ENCODE peak calls at places on chromosome 17, in ten cellular contexts. D, P, K, T, M, W, U, I, Q and N are unnamed samples.
A peak's percentile ranks its signal among the peaks of the same experiment; 100 is the strongest.

GRCh38 chr17:28878981-28879380 is 18.6 kb downstream of the FLOT2 start:
- DNase-seq in W (peak; percentile 43), K (no peak), I (peak; percentile 38), T (peak; percentile 79), Q (no peak), D (no peak), P (peak; percentile 32), M (peak; percentile 36), U (no peak), N (no peak)

GRCh38 chr17:65229596-65229995 is 92.4 kb downstream of the RGS9 start:
- DNase-seq in D (no peak), T (no peak), K (no peak), I (no peak), Q (no peak), P (no peak), W (no peak), U (no peak), M (no peak), N (no peak)

GRCh38 chr17:57243171-57243622 is 13.1 kb upstream of the MSI2 start:
- DNase-seq in U (peak; percentile 78), W (peak; percentile 72), Q (peak; percentile 60), P (peak; percentile 60), I (peak; percentile 61), T (peak; percentile 78), D (peak; percentile 70), K (peak; percentile 74), M (peak; percentile 77), N (peak; percentile 60)

GRCh38 chr17:49371178-49371834 is 9.3 kb upstream of the ZNF652 start:
- DNase-seq in M (peak; percentile 17), K (no peak), I (no peak), W (no peak), T (peak; percentile 56), P (no peak), Q (no peak), U (no peak), D (no peak), N (no peak)

GRCh38 chr17:36496018-36496789 is 9.7 kb downstream of the ZNHIT3 start:
- DNase-seq in P (peak; percentile 16), W (no peak), I (peak; percentile 16), D (no peak), K (no peak), T (peak; percentile 12), Q (no peak), U (no peak), M (no peak), N (no peak)

GRCh38 chr17:54968954-54969400 is 412 bp downstream of the STXBP4 start:
- DNase-seq in T (no peak), Q (no peak), M (no peak), P (peak; percentile 50), U (no peak), I (peak; percentile 24), W (peak; percentile 49), K (no peak), D (no peak), N (no peak)

GRCh38 chr17:45409659-45410076 is 23.0 kb downstream of the ARHGAP27 start:
- DNase-seq in T (no peak), P (no peak), Q (no peak), K (no peak), M (no peak), U (no peak), I (no peak), W (no peak), D (no peak), N (no peak)

GRCh38 chr17:61416540-61417363 is 17.1 kb downstream of the TBX2 start:
- DNase-seq in M (peak; percentile 90), U (peak; percentile 46), T (peak; percentile 90), P (peak; percentile 87), Q (peak; percentile 40), D (peak; percentile 85), K (peak; percentile 56), I (peak; percentile 77), W (peak; percentile 82), N (peak; percentile 55)

GRCh38 chr17:72463287-72464102 is 342.7 kb downstream of the SOX9 start:
- DNase-seq in K (no peak), P (no peak), D (no peak), W (peak; percentile 82), Q (no peak), I (no peak), M (no peak), T (no peak), U (no peak), N (no peak)

GRCh38 chr17:9023389-9024210 is 2.3 kb downstream of the NTN1 start:
- DNase-seq in P (no peak), W (no peak), K (no peak), I (no peak), U (no peak), D (no peak), Q (no peak), T (no peak), M (no peak), N (no peak)

GRCh38 chr17:40338058-40338457 is 26.5 kb downstream of the GJD3 start:
- DNase-seq in P (no peak), Q (no peak), U (no peak), W (no peak), I (no peak), M (no peak), T (no peak), D (no peak), K (no peak), N (peak; percentile 9)

GRCh38 chr17:13030459-13031305 is 12.9 kb upstream of the ELAC2 start:
- DNase-seq in M (peak; percentile 59), Q (peak; percentile 22), W (peak; percentile 15), P (peak; percentile 50), U (peak; percentile 64), D (no peak), I (peak; percentile 47), K (no peak), T (peak; percentile 59), N (no peak)

GRCh38 chr17:77616243-77616731 is 342.2 kb upstream of the TNRC6C start:
- DNase-seq in K (no peak), M (no peak), D (no peak), U (no peak), W (no peak), T (no peak), Q (no peak), I (peak; percentile 78), P (no peak), N (no peak)
- H3K27ac ChIP-seq in K (no peak overlapping the region), M (no peak overlapping the region), D (no peak overlapping the region), U (no peak overlapping the region), W (no peak overlapping the region), T (no peak overlapping the region), Q (no peak overlapping the region), I (peak overlapping the region; percentile 79), P (no peak overlapping the region), N (no peak overlapping the region)

DNA sequence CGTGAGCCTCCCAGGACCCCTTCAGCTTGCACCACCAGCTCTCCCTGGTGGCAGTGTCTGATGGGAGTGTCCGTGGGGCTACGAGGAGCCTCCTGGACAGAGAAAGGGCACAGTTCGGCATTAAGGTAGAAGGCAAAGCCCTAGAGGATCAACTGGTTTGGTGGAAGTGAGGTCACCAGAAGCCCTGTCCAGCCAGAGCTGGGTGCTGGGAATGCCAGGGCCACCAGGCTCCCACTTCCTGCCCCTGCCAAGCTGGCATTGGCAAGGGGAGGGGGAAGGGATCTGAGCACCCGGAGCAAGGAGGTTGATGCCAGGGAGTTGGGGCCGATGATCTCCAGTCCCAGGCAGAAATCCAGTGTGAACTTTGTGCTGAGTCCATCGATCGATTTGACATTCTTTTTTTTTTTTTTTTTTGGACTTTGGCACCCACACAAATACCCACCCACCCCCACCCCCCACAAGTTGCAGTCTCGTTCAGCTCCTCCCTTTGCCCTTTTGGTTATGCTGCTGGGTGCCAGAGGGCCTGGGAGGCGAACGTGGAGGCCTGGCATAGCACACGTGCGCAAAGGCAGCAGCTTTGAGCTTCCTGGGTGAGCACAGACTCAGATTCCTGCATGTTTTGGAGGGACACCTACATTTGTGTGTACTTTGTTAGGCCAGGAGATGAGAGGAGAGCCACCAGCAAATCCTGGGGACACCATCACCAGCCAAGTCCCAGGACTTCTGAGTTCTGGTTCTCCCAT is 2.1 kb downstream of the NHERF1 start:
- DNase-seq in D (no peak), K (peak; percentile 39), T (no peak), I (no peak), W (peak; percentile 97), P (no peak), Q (no peak), M (no peak), U (no peak), N (no peak)
- H3K36me3 ChIP-seq in D (no peaks in the 10 kb centered on the region), K (no peaks in the 10 kb centered on the region), T (peaks cover 13% of the 10 kb centered on the region), I (no peaks in the 10 kb centered on the region), W (no peaks in the 10 kb centered on the region), P (no peaks in the 10 kb centered on the region), Q (peaks cover 8% of the 10 kb centered on the region), M (no peaks in the 10 kb centered on the region), U (peaks cover 3% of the 10 kb centered on the region), N (no peaks in the 10 kb centered on the region)

DNA sequence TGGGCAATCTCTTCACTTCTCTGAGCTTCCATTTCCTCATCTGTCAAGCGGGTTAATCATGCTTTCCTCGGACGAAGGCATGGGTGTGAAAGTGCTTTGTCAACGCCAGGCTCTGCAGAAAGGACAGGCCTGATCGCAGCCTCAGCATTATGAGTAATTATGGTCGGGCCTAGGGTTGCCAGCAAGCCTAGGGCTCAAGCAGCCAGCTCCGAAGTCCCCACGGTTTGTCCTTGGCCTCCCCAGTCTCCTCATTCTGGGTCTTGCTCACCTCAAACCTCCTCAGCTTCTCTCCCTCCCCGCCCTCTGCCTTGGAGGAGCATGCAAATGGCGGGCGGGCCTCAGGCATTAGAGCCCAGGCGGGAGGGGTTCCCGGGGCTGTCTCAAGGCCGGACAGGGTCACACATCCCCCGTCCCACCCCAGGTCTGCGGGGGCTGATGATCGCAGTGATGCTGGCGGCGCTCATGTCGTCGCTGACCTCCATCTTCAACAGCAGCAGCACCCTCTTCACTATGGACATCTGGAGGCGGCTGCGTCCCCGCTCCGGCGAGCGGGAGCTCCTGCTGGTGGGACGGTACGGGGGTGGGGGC is 10.2 kb upstream of the FAM83G start:
- DNase-seq in D (no peak), U (no peak), T (no peak), I (no peak), K (peak; percentile 12), W (no peak), P (no peak), M (no peak), Q (no peak), N (no peak)
- H3K27ac ChIP-seq in D (no peak overlapping the region), U (no peak overlapping the region), T (no peak overlapping the region), I (no peak overlapping the region), K (no peak overlapping the region), W (no peak overlapping the region), P (no peak overlapping the region), M (no peak overlapping the region), Q (no peak overlapping the region), N (no peak overlapping the region)

GRCh38 chr17:81867123-81867951 is 3.8 kb downstream of the ARHGDIA start:
- DNase-seq in U (peak; percentile 38), D (no peak), T (no peak), W (peak; percentile 67), P (peak; percentile 52), I (peak; percentile 19), M (peak; percentile 58), Q (no peak), K (no peak), N (no peak)

GRCh38 chr17:81866440-81867122 is 4.6 kb downstream of the ARHGDIA start:
- DNase-seq in W (no peak), T (no peak), D (no peak), K (no peak), I (peak; percentile 4), Q (no peak), U (peak; percentile 19), P (no peak), M (no peak), N (no peak)

GRCh38 chr17:81869221-81870154 is 1.6 kb downstream of the ARHGDIA start:
- DNase-seq in I (peak; percentile 9), W (peak; percentile 56), P (no peak), U (peak; percentile 46), T (peak; percentile 66), D (peak; percentile 64), Q (no peak), K (no peak), M (peak; percentile 47), N (peak; percentile 36)

GRCh38 chr17:81868674-81869220 is 2.4 kb downstream of the ARHGDIA start:
- DNase-seq in T (peak; percentile 61), M (no peak), K (no peak), U (no peak), D (peak; percentile 62), W (peak; percentile 68), P (peak; percentile 88), Q (no peak), I (peak; percentile 79), N (no peak)

GRCh38 chr17:81867952-81868673 is 3.0 kb downstream of the ARHGDIA start:
- DNase-seq in I (peak; percentile 2), M (no peak), K (no peak), W (no peak), D (no peak), P (no peak), T (peak; percentile 26), Q (no peak), U (peak; percentile 15), N (peak; percentile 9)
- H3K36me3 ChIP-seq in I (peaks cover 24% of the 10 kb centered on the region), M (no peaks in the 10 kb centered on the region), K (peaks cover 26% of the 10 kb centered on the region), W (no peaks in the 10 kb centered on the region), D (no peaks in the 10 kb centered on the region), P (peaks cover 44% of the 10 kb centered on the region), T (peaks cover 58% of the 10 kb centered on the region), Q (peaks cover 24% of the 10 kb centered on the region), U (peaks cover 12% of the 10 kb centered on the region), N (peaks cover 21% of the 10 kb centered on the region)